ENCODE peak calls at places on chromosomes 6 and 20, in five cellular contexts. X, M, P, Y and Q are unnamed samples.
A peak's percentile ranks its signal among the peaks of the same experiment; 100 is the strongest.

GRCh38 chr6:56151825-56152224 is 95.6 kb downstream of the COL21A1 start:
- DNase-seq in X (no peak), M (no peak), P (no peak), Y (no peak), Q (no peak)

GRCh38 chr6:20459682-20460081 is 58.0 kb downstream of the E2F3 start:
- DNase-seq in X (no peak), M (no peak), P (no peak), Y (no peak), Q (no peak)

GRCh38 chr6:117976030-117976651 is 69.1 kb downstream of the SLC35F1 start:
- DNase-seq in X (no peak), M (peak; percentile 4), P (peak; percentile 12), Y (peak; percentile 53), Q (peak; percentile 60)

GRCh38 chr6:129350278-129350677 is 359.7 kb downstream of the ARHGAP18 start:
- DNase-seq in X (no peak), M (no peak), P (no peak), Y (no peak), Q (peak; percentile 5)

GRCh38 chr6:161137839-161138544 is 135.9 kb downstream of the AGPAT4 start:
- DNase-seq in X (no peak), M (peak; percentile 4), P (peak; percentile 40), Y (no peak), Q (peak; percentile 97)

GRCh38 chr6:21352131-21352530 is 241.4 kb upstream of the SOX4 start:
- DNase-seq in X (no peak), M (no peak), P (no peak), Y (no peak), Q (no peak)

GRCh38 chr6:145502417-145502816 is 232.9 kb downstream of the EPM2A start:
- DNase-seq in X (no peak), M (no peak), P (no peak), Y (no peak), Q (peak; percentile 77)

GRCh38 chr6:10413850-10414765 is 766 bp downstream of the TFAP2A start:
- DNase-seq in X (no peak), M (no peak), P (peak; percentile 58), Y (no peak), Q (peak; percentile 72)

GRCh38 chr6:136921936-136922679 is at the start of gene SLC35D3:
- DNase-seq in X (no peak), M (no peak), P (no peak), Y (no peak), Q (no peak)

GRCh38 chr6:139926711-139927110 is 552.3 kb upstream of the CITED2 start:
- DNase-seq in X (no peak), M (no peak), P (peak; percentile 47), Y (no peak), Q (no peak)

GRCh38 chr6:105896821-105897095 is 189.4 kb upstream of the PRDM1 start:
- DNase-seq in X (no peak), M (no peak), P (no peak), Y (no peak), Q (peak; percentile 80)

GRCh38 chr6:47076422-47077344 is 34.6 kb upstream of the ADGRF1 start:
- DNase-seq in X (no peak), M (no peak), P (no peak), Y (no peak), Q (no peak)

GRCh38 chr6:157832250-157832967 is 9.4 kb downstream of the SNX9 start:
- DNase-seq in X (no peak), M (peak; percentile 11), P (no peak), Y (no peak), Q (peak; percentile 37)

GRCh38 chr6:152380993-152381898 is 255.9 kb downstream of the SYNE1 start:
- DNase-seq in X (peak; percentile 95), M (peak; percentile 91), P (peak; percentile 99), Y (no peak), Q (peak; percentile 78)

GRCh38 chr20:62578294-62578897 is 63.9 kb upstream of the SLCO4A1 start:
- DNase-seq in X (no peak), M (no peak), P (no peak), Y (peak; percentile 23), Q (no peak)

GRCh38 chr20:20363449-20364015 is 4.4 kb upstream of the INSM1 start:
- DNase-seq in X (no peak), M (no peak), P (no peak), Y (no peak), Q (no peak)

GRCh38 chr6:53148684-53149083 is at the start of gene GCM1:
- DNase-seq in X (no peak), M (no peak), P (no peak), Y (no peak), Q (no peak)

GRCh38 chr6:41871677-41872076 is 23.5 kb downstream of the USP49 start:
- DNase-seq in X (no peak), M (no peak), P (no peak), Y (no peak), Q (no peak)

GRCh38 chr6:1984346-1984994 is 260.9 kb downstream of the GMDS start:
- DNase-seq in X (no peak), M (no peak), P (no peak), Y (no peak), Q (no peak)

GRCh38 chr20:62640870-62641748 is 1.2 kb upstream of the SLCO4A1 start:
- DNase-seq in X (no peak), M (no peak), P (no peak), Y (no peak), Q (no peak)

DNA sequence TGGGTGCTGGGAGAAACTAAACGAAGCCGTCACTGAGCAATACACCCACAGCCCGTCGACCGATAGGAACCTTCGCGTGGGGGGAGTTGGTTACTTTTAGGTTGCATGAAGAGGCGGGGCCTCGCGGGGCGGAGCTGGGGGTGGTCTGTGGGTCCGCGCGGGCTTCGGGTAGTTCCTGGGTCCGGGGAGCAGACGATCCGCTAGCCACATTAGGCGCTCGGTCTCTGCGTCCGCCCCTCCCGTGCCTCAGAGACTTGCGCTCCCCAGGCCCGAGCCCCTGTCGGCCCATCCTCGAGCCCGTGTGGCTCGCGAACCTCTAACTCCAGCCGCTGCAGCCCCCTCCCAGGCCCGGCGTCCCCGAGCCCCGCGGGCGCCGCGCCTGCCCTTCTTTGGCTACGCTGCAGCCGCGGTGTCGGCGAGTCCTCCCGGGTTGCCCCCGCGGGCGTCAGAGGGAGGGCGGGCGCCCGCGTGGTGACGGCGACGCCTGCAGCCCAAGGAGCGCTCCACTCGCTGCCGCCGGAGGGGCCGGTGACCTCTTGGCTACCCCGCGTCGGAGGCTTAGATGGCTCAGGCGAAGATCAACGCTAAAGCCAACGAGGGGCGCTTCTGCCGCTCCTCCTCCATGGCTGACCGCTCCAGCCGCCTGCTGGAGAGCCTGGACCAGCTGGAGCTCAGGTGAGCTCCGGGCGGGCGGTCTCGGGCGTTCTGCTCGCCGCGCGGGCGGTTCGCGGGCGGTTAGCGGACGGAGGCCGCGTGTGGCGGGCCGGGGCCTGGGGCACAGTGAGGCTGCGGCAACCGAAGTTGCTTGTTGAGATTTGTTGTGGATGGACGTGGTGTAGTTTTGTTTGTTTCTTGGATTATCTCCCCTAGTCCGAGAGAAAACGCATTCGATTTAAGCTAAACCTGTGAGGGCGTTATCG is at the start of gene BAG2:
- DNase-seq in X (peak; percentile 97), M (peak; percentile 62), P (peak; percentile 85), Y (peak; percentile 96), Q (peak; percentile 47)
- TF ChIP-seq CTCF in X (peak; percentile 49), M (no peak), P (peak; percentile 60), Y (peak; percentile 23), Q (peak; percentile 48)

GRCh38 chr6:4775591-4776492 is at the start of gene CDYL:
- DNase-seq in X (peak; percentile 93), M (peak; percentile 46), P (peak; percentile 77), Y (peak; percentile 92), Q (peak; percentile 58)
- TF ChIP-seq CTCF in X (no peak), M (no peak), P (peak; percentile 40), Y (no peak), Q (peak; percentile 40)

GRCh38 chr20:15759546-15760216 is 813.6 kb downstream of the KIF16B start:
- DNase-seq in X (no peak), M (peak; percentile 2), P (no peak), Y (no peak), Q (no peak)
- TF ChIP-seq CTCF in X (peak; percentile 12), M (peak; percentile 26), P (peak; percentile 23), Y (no peak), Q (no peak)

GRCh38 chr20:19026901-19027644 is 185.4 kb upstream of the SLC24A3 start:
- DNase-seq in X (no peak), M (no peak), P (no peak), Y (no peak), Q (no peak)
- TF ChIP-seq CTCF in X (no peak), M (no peak), P (no peak), Y (no peak), Q (no peak)

GRCh38 chr6:131197716-131198115 is 62.4 kb downstream of the AKAP7 start:
- DNase-seq in X (no peak), M (no peak), P (no peak), Y (peak; percentile 68), Q (no peak)

DNA sequence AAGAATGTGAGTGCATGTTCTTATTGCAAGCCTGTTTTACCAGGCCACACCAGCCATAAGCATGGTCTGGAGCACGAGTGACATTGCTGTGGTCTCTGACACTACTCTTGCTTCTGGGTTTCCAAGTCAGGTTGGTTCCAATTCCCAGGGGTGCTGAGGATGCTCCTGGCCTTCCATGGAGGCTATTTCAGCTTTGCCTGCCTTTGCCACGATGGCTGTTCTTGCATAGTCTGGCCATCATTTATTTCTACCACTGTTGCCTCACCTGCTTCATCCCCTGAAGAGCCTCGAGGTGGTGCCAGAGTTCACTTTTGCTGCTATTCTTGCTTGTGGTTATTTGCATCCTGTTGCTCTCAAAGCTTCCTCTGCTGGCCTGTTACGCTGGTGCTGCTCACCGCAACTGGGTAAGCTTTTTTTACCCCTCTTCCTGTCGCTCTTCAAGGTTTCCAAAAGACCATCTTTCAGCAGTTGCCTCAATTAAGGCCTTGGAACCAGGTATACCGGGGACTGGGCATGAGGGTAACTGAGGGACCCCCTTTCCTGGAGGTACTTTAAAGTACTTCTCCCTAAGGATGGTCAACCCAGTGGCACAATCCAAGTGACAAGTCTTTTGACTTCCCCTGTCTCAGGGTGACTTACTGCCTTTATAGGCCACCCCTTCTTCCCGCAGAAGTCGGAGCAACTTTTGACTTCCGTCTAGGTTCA is 64.5 kb downstream of the AKAP7 start:
- DNase-seq in X (no peak), M (peak; percentile 17), P (peak; percentile 55), Y (peak; percentile 95), Q (peak; percentile 29)
- TF ChIP-seq CTCF in X (no peak), M (peak; percentile 71), P (peak; percentile 78), Y (peak; percentile 95), Q (peak; percentile 61)

DNA sequence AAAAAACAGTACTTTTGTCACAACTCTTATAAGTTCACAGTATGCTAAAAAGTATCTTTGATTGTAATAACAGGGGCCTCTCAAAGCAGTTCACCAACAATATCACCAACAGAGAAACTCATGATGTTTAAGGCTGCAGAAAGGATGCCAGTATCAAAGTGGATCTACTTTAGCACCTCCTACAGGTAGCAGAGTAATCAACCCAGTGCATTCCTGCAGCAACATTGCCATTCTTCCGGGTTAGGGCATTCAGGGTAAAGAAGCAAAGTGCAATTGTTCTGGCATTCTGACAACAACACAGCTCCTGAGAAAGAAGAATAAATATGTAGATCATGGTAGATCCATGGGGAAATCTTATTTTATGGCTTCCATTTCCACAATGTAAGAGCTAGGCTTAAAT is 7.6 kb upstream of the SLC17A4 start:
- DNase-seq in X (no peak), M (no peak), P (no peak), Y (no peak), Q (no peak)
- TF ChIP-seq CTCF in X (no peak), M (no peak), P (no peak), Y (peak; percentile 40), Q (no peak)

DNA sequence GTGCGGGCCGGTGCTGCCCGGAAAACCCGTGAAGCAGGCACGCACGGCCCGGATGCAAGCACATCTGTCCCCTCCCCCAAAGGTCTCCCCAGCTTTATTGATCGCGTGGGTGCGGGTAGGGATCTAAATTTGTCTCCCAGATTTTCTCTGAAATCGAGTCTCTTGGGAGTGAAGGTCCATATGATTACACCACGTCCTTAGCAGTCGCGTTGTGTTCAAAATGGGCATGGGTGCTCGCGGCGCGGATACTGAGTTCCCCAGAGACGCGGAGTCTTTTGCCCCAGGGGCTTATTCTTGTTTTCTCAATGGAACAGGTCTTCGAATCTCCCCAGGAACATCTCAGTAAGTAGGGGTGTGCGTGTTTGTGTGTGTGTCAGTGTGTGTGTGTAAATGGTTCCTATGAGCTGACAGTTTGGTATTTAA is 2.8 kb upstream of the ZNF292 start:
- DNase-seq in X (no peak), M (no peak), P (no peak), Y (no peak), Q (no peak)
- TF ChIP-seq CTCF in X (no peak), M (no peak), P (no peak), Y (no peak), Q (no peak)